ENCODE peak calls at places on chromosomes 11 and 22, in five cellular contexts. One of them, this sample, is unnamed.

GRCh38 chr11:6615882-6616585 is 3.2 kb downstream of the TPP1 start:
- DNase-seq in colonic mucosa: no peak
- DNase-seq in A673: no peak
- DNase-seq in PC-9: no peak
- DNase-seq in activated CD8-positive, alpha-beta T cell treated with anti-CD3 and anti-CD28 coated beads for 36 hours: no peak
- DNase-seq in this sample: no peak

GRCh38 chr11:119691020-119691666 is 37.9 kb downstream of the NECTIN1 start:
- DNase-seq in colonic mucosa: no peak
- DNase-seq in A673: no peak
- DNase-seq in PC-9: no peak
- DNase-seq in activated CD8-positive, alpha-beta T cell treated with anti-CD3 and anti-CD28 coated beads for 36 hours: peak
- DNase-seq in this sample: no peak

GRCh38 chr11:125903753-125904659 is at the start of gene DDX25:
- DNase-seq in colonic mucosa: no peak
- DNase-seq in A673: peak
- DNase-seq in PC-9: no peak
- DNase-seq in activated CD8-positive, alpha-beta T cell treated with anti-CD3 and anti-CD28 coated beads for 36 hours: peak
- DNase-seq in this sample: no peak

GRCh38 chr11:27703453-27703852 is 3.2 kb upstream of the BDNF start:
- DNase-seq in colonic mucosa: no peak
- DNase-seq in A673: no peak
- DNase-seq in PC-9: no peak
- DNase-seq in activated CD8-positive, alpha-beta T cell treated with anti-CD3 and anti-CD28 coated beads for 36 hours: no peak
- DNase-seq in this sample: no peak

GRCh38 chr11:72816404-72816990 is 2.3 kb downstream of the ATG16L2 start:
- DNase-seq in colonic mucosa: no peak
- DNase-seq in A673: no peak
- DNase-seq in PC-9: no peak
- DNase-seq in activated CD8-positive, alpha-beta T cell treated with anti-CD3 and anti-CD28 coated beads for 36 hours: no peak
- DNase-seq in this sample: peak

GRCh38 chr11:82719316-82719715 is 14.3 kb downstream of the FAM181B start:
- DNase-seq in colonic mucosa: no peak
- DNase-seq in A673: no peak
- DNase-seq in PC-9: no peak
- DNase-seq in activated CD8-positive, alpha-beta T cell treated with anti-CD3 and anti-CD28 coated beads for 36 hours: no peak
- DNase-seq in this sample: no peak

GRCh38 chr11:109644158-109644557 is 222.2 kb downstream of the C11orf87 start:
- DNase-seq in colonic mucosa: no peak
- DNase-seq in A673: peak
- DNase-seq in PC-9: no peak
- DNase-seq in activated CD8-positive, alpha-beta T cell treated with anti-CD3 and anti-CD28 coated beads for 36 hours: no peak
- DNase-seq in this sample: no peak

GRCh38 chr11:24132471-24132870 is 364.4 kb upstream of the LUZP2 start:
- DNase-seq in colonic mucosa: no peak
- DNase-seq in A673: no peak
- DNase-seq in PC-9: no peak
- DNase-seq in activated CD8-positive, alpha-beta T cell treated with anti-CD3 and anti-CD28 coated beads for 36 hours: no peak
- DNase-seq in this sample: no peak

GRCh38 chr11:59841514-59841913 is 3.8 kb downstream of the CBLIF start:
- DNase-seq in colonic mucosa: no peak
- DNase-seq in A673: no peak
- DNase-seq in PC-9: no peak
- DNase-seq in activated CD8-positive, alpha-beta T cell treated with anti-CD3 and anti-CD28 coated beads for 36 hours: no peak
- DNase-seq in this sample: no peak

GRCh38 chr11:117417342-117417741 is 89.7 kb downstream of the CEP164 start:
- DNase-seq in colonic mucosa: no peak
- DNase-seq in A673: no peak
- DNase-seq in PC-9: no peak
- DNase-seq in activated CD8-positive, alpha-beta T cell treated with anti-CD3 and anti-CD28 coated beads for 36 hours: no peak
- DNase-seq in this sample: no peak

GRCh38 chr11:32213223-32213622 is 122.3 kb downstream of the RCN1 start:
- DNase-seq in colonic mucosa: no peak
- DNase-seq in A673: peak
- DNase-seq in PC-9: no peak
- DNase-seq in activated CD8-positive, alpha-beta T cell treated with anti-CD3 and anti-CD28 coated beads for 36 hours: peak
- DNase-seq in this sample: no peak

GRCh38 chr11:36478700-36479329 is 31.3 kb downstream of the TRAF6 start:
- DNase-seq in colonic mucosa: no peak
- DNase-seq in A673: peak
- DNase-seq in PC-9: peak
- DNase-seq in activated CD8-positive, alpha-beta T cell treated with anti-CD3 and anti-CD28 coated beads for 36 hours: peak
- DNase-seq in this sample: peak

GRCh38 chr11:21174781-21175180 is 505.4 kb downstream of the NELL1 start:
- DNase-seq in colonic mucosa: no peak
- DNase-seq in A673: no peak
- DNase-seq in PC-9: no peak
- DNase-seq in activated CD8-positive, alpha-beta T cell treated with anti-CD3 and anti-CD28 coated beads for 36 hours: no peak
- DNase-seq in this sample: no peak

GRCh38 chr11:70481625-70482528 is 83.5 kb downstream of the CTTN start:
- DNase-seq in colonic mucosa: no peak
- DNase-seq in A673: no peak
- DNase-seq in PC-9: peak
- DNase-seq in activated CD8-positive, alpha-beta T cell treated with anti-CD3 and anti-CD28 coated beads for 36 hours: no peak
- DNase-seq in this sample: no peak

GRCh38 chr22:41939981-41940852 is 6.7 kb downstream of the CENPM start:
- DNase-seq in colonic mucosa: peak
- DNase-seq in A673: peak
- DNase-seq in PC-9: peak
- DNase-seq in activated CD8-positive, alpha-beta T cell treated with anti-CD3 and anti-CD28 coated beads for 36 hours: peak
- DNase-seq in this sample: peak

GRCh38 chr11:33735426-33736147 is 636 bp downstream of the CD59 start:
- DNase-seq in colonic mucosa: peak
- DNase-seq in A673: peak
- DNase-seq in PC-9: no peak
- DNase-seq in activated CD8-positive, alpha-beta T cell treated with anti-CD3 and anti-CD28 coated beads for 36 hours: peak
- DNase-seq in this sample: peak

GRCh38 chr11:64102005-64102738 is 63.7 kb downstream of the MACROD1 start:
- DNase-seq in colonic mucosa: no peak
- DNase-seq in A673: no peak
- DNase-seq in PC-9: no peak
- DNase-seq in activated CD8-positive, alpha-beta T cell treated with anti-CD3 and anti-CD28 coated beads for 36 hours: no peak
- DNase-seq in this sample: no peak

GRCh38 chr11:61694971-61695706 is 14.9 kb downstream of the DAGLA start:
- DNase-seq in colonic mucosa: no peak
- DNase-seq in A673: no peak
- DNase-seq in PC-9: peak
- DNase-seq in activated CD8-positive, alpha-beta T cell treated with anti-CD3 and anti-CD28 coated beads for 36 hours: no peak
- DNase-seq in this sample: no peak
- TF ChIP-seq CTCF in colonic mucosa: no peak
- TF ChIP-seq CTCF in A673: no peak
- TF ChIP-seq CTCF in PC-9: peak
- TF ChIP-seq CTCF in activated CD8-positive, alpha-beta T cell treated with anti-CD3 and anti-CD28 coated beads for 36 hours: no peak
- TF ChIP-seq CTCF in this sample: no peak

GRCh38 chr11:129590030-129590752 is 214.5 kb downstream of the BARX2 start:
- DNase-seq in colonic mucosa: no peak
- DNase-seq in A673: no peak
- DNase-seq in PC-9: no peak
- DNase-seq in activated CD8-positive, alpha-beta T cell treated with anti-CD3 and anti-CD28 coated beads for 36 hours: no peak
- DNase-seq in this sample: no peak
- TF ChIP-seq CTCF in colonic mucosa: no peak
- TF ChIP-seq CTCF in A673: no peak
- TF ChIP-seq CTCF in PC-9: no peak
- TF ChIP-seq CTCF in activated CD8-positive, alpha-beta T cell treated with anti-CD3 and anti-CD28 coated beads for 36 hours: no peak
- TF ChIP-seq CTCF in this sample: no peak

GRCh38 chr22:43481528-43482309 is 69.9 kb downstream of the MPPED1 start:
- DNase-seq in colonic mucosa: no peak
- DNase-seq in A673: no peak
- DNase-seq in PC-9: no peak
- DNase-seq in activated CD8-positive, alpha-beta T cell treated with anti-CD3 and anti-CD28 coated beads for 36 hours: peak
- DNase-seq in this sample: no peak
- TF ChIP-seq CTCF in colonic mucosa: no peak
- TF ChIP-seq CTCF in A673: peak
- TF ChIP-seq CTCF in PC-9: no peak
- TF ChIP-seq CTCF in activated CD8-positive, alpha-beta T cell treated with anti-CD3 and anti-CD28 coated beads for 36 hours: peak
- TF ChIP-seq CTCF in this sample: peak

DNA sequence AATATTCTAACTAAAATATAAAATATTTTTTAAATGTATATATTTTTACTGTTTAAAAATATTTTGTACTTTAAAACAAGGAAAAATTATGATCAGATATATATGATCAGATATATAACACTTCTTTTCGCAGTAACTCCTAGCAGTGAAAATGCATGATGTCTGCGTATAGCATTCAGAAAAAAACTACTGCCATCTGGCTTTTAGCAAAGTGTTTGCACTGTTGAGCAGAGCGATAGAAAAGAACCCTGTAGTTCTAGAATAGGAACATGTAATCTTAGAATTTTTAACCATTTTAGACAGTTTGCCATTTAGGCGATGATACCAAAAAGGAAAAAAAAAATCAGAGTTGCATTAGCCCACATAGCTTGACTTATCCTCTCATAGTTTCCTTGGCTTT is 370.4 kb upstream of the ANO3 start:
- DNase-seq in colonic mucosa: no peak
- DNase-seq in A673: no peak
- DNase-seq in PC-9: no peak
- DNase-seq in activated CD8-positive, alpha-beta T cell treated with anti-CD3 and anti-CD28 coated beads for 36 hours: no peak
- DNase-seq in this sample: no peak
- TF ChIP-seq CTCF in colonic mucosa: peak
- TF ChIP-seq CTCF in A673: peak
- TF ChIP-seq CTCF in PC-9: no peak
- TF ChIP-seq CTCF in activated CD8-positive, alpha-beta T cell treated with anti-CD3 and anti-CD28 coated beads for 36 hours: no peak
- TF ChIP-seq CTCF in this sample: no peak

GRCh38 chr11:78202733-78203167 is 14.0 kb downstream of the USP35 start:
- DNase-seq in colonic mucosa: no peak
- DNase-seq in A673: no peak
- DNase-seq in PC-9: no peak
- DNase-seq in activated CD8-positive, alpha-beta T cell treated with anti-CD3 and anti-CD28 coated beads for 36 hours: peak
- DNase-seq in this sample: no peak
- TF ChIP-seq CTCF in colonic mucosa: no peak
- TF ChIP-seq CTCF in A673: no peak
- TF ChIP-seq CTCF in PC-9: no peak
- TF ChIP-seq CTCF in activated CD8-positive, alpha-beta T cell treated with anti-CD3 and anti-CD28 coated beads for 36 hours: no peak
- TF ChIP-seq CTCF in this sample: no peak

GRCh38 chr11:47848636-47849155 is 546 bp upstream of the NUP160 start:
- DNase-seq in colonic mucosa: no peak
- DNase-seq in A673: no peak
- DNase-seq in PC-9: no peak
- DNase-seq in activated CD8-positive, alpha-beta T cell treated with anti-CD3 and anti-CD28 coated beads for 36 hours: no peak
- DNase-seq in this sample: no peak
- TF ChIP-seq CTCF in colonic mucosa: no peak
- TF ChIP-seq CTCF in A673: peak
- TF ChIP-seq CTCF in PC-9: no peak
- TF ChIP-seq CTCF in activated CD8-positive, alpha-beta T cell treated with anti-CD3 and anti-CD28 coated beads for 36 hours: no peak
- TF ChIP-seq CTCF in this sample: no peak

GRCh38 chr11:12224537-12224893 is 114.1 kb downstream of the MICAL2 start:
- DNase-seq in colonic mucosa: peak
- DNase-seq in A673: no peak
- DNase-seq in PC-9: peak
- DNase-seq in activated CD8-positive, alpha-beta T cell treated with anti-CD3 and anti-CD28 coated beads for 36 hours: peak
- DNase-seq in this sample: peak

GRCh38 chr11:12222099-12222751 is 111.8 kb downstream of the MICAL2 start:
- DNase-seq in colonic mucosa: peak
- DNase-seq in A673: no peak
- DNase-seq in PC-9: peak
- DNase-seq in activated CD8-positive, alpha-beta T cell treated with anti-CD3 and anti-CD28 coated beads for 36 hours: no peak
- DNase-seq in this sample: no peak

GRCh38 chr11:12223771-12224536 is 113.6 kb downstream of the MICAL2 start:
- DNase-seq in colonic mucosa: peak
- DNase-seq in A673: no peak
- DNase-seq in PC-9: peak
- DNase-seq in activated CD8-positive, alpha-beta T cell treated with anti-CD3 and anti-CD28 coated beads for 36 hours: no peak
- DNase-seq in this sample: no peak

GRCh38 chr11:12226093-12226492 is 115.7 kb downstream of the MICAL2 start:
- DNase-seq in colonic mucosa: no peak
- DNase-seq in A673: no peak
- DNase-seq in PC-9: no peak
- DNase-seq in activated CD8-positive, alpha-beta T cell treated with anti-CD3 and anti-CD28 coated beads for 36 hours: no peak
- DNase-seq in this sample: no peak

DNA sequence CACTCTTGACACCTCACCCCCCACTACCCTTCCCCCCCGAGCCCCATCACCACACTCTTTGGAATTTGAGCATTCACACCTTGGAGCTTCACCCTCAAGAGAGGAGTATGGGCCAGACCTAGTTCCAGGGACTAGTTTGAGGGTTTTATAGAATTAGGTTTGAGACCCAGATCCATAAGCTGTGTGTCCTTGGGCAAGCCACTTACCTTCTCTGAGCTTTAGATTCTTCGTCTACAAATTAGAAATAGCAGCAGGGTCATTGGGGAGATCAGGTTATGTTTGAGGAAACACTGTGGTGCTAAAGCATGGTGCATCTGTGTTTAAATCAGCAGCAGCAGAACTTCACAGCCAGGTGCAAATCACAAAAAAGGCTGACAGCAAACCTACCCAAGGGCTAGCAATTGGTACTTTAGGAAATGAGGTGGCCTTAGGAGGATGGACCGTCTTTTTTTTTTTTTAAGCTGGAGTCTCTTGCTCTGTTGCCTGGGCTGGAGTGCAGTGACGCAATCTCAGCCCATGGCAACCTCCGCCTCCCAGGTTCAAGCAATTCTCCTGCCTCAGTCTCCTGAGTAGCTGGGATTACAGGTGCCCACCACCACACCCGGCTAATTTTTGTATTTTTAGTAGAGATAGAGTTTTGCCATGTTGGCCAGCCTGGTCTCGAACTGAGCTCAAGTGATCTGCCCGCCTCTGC is 114.8 kb downstream of the MICAL2 start:
- DNase-seq in colonic mucosa: no peak
- DNase-seq in A673: no peak
- DNase-seq in PC-9: no peak
- DNase-seq in activated CD8-positive, alpha-beta T cell treated with anti-CD3 and anti-CD28 coated beads for 36 hours: no peak
- DNase-seq in this sample: no peak
- TF ChIP-seq CTCF in colonic mucosa: no peak
- TF ChIP-seq CTCF in A673: no peak
- TF ChIP-seq CTCF in PC-9: no peak
- TF ChIP-seq CTCF in activated CD8-positive, alpha-beta T cell treated with anti-CD3 and anti-CD28 coated beads for 36 hours: no peak
- TF ChIP-seq CTCF in this sample: no peak

DNA sequence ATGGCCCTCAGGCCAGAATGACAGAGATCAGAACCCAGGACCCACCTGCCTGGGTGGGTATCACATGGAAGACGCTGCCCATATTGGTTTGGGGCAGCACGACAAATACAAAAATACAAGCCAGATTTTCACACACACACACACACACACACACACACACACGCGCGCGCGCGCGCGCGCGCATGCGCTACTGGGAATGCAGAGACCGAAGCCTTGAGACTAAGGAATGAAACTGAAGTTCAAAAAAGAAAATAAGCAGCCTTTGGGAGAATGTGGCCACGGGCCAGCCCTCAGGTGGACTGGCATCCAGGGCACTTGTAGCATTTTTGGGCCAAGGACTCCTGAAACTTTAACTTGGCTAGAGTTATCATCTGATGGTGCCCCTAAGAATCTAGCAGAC is 21.3 kb upstream of the NUP50 start:
- DNase-seq in colonic mucosa: no peak
- DNase-seq in A673: no peak
- DNase-seq in PC-9: no peak
- DNase-seq in activated CD8-positive, alpha-beta T cell treated with anti-CD3 and anti-CD28 coated beads for 36 hours: no peak
- DNase-seq in this sample: no peak
- TF ChIP-seq CTCF in colonic mucosa: no peak
- TF ChIP-seq CTCF in A673: no peak
- TF ChIP-seq CTCF in PC-9: no peak
- TF ChIP-seq CTCF in activated CD8-positive, alpha-beta T cell treated with anti-CD3 and anti-CD28 coated beads for 36 hours: no peak
- TF ChIP-seq CTCF in this sample: no peak

This sample was measured in GM13976.